ENCODE peak calls at places on chromosomes 12 and 14, in seven cellular contexts. One of them, this sample, is unnamed.

GRCh38 chr12:126932156-126932555 is 1334.8 kb upstream of the TMEM132C start:
- DNase-seq in transverse colon: no peak
- DNase-seq in GM12891: no peak
- DNase-seq in GM23338: no peak
- DNase-seq in spleen: no peak
- DNase-seq in HCT116: no peak
- DNase-seq in H1: no peak
- DNase-seq in this sample: no peak

GRCh38 chr12:68641138-68641537 is 30.4 kb downstream of the RAP1B start:
- DNase-seq in GM23338: no peak
- DNase-seq in spleen: no peak
- DNase-seq in transverse colon: peak
- DNase-seq in HCT116: no peak
- DNase-seq in GM12891: peak
- DNase-seq in H1: no peak
- DNase-seq in this sample: peak

GRCh38 chr14:20782280-20782890 is 1.3 kb downstream of the RNASE6 start:
- DNase-seq in GM23338: peak
- DNase-seq in HCT116: no peak
- DNase-seq in spleen: no peak
- DNase-seq in GM12891: no peak
- DNase-seq in transverse colon: no peak
- DNase-seq in H1: no peak
- DNase-seq in this sample: no peak

GRCh38 chr12:11746940-11747716 is 97.7 kb downstream of the ETV6 start:
- DNase-seq in transverse colon: no peak
- DNase-seq in spleen: no peak
- DNase-seq in GM12891: no peak
- DNase-seq in H1: no peak
- DNase-seq in GM23338: no peak
- DNase-seq in HCT116: no peak
- DNase-seq in this sample: no peak

GRCh38 chr14:36785511-36785910 is 123.9 kb downstream of the PAX9 start:
- DNase-seq in HCT116: no peak
- DNase-seq in H1: no peak
- DNase-seq in GM12891: no peak
- DNase-seq in transverse colon: no peak
- DNase-seq in spleen: no peak
- DNase-seq in GM23338: no peak
- DNase-seq in this sample: no peak

GRCh38 chr12:21775130-21775920 is 819 bp upstream of the KCNJ8 start:
- DNase-seq in GM12891: no peak
- DNase-seq in HCT116: no peak
- DNase-seq in H1: no peak
- DNase-seq in transverse colon: no peak
- DNase-seq in spleen: no peak
- DNase-seq in GM23338: peak
- DNase-seq in this sample: no peak

GRCh38 chr14:52044791-52045522 is 23.9 kb downstream of the NID2 start:
- DNase-seq in GM12891: no peak
- DNase-seq in spleen: no peak
- DNase-seq in GM23338: no peak
- DNase-seq in transverse colon: no peak
- DNase-seq in H1: no peak
- DNase-seq in HCT116: no peak
- DNase-seq in this sample: no peak

GRCh38 chr14:21106506-21107359 is 5.9 kb downstream of the TMEM253 start:
- DNase-seq in H1: peak
- DNase-seq in GM12891: no peak
- DNase-seq in spleen: peak
- DNase-seq in HCT116: peak
- DNase-seq in transverse colon: peak
- DNase-seq in GM23338: peak
- DNase-seq in this sample: no peak

GRCh38 chr14:32217301-32217700 is 14.2 kb upstream of the RNU6-8 start:
- DNase-seq in H1: no peak
- DNase-seq in transverse colon: no peak
- DNase-seq in GM23338: no peak
- DNase-seq in spleen: no peak
- DNase-seq in GM12891: no peak
- DNase-seq in HCT116: no peak
- DNase-seq in this sample: no peak

GRCh38 chr14:92154283-92154942 is 32.6 kb downstream of the CPSF2 start:
- DNase-seq in GM23338: no peak
- DNase-seq in transverse colon: no peak
- DNase-seq in H1: no peak
- DNase-seq in GM12891: no peak
- DNase-seq in HCT116: no peak
- DNase-seq in spleen: no peak
- DNase-seq in this sample: no peak

GRCh38 chr12:116164976-116165425 is 112.5 kb downstream of the MED13L start:
- DNase-seq in HCT116: peak
- DNase-seq in spleen: no peak
- DNase-seq in GM12891: no peak
- DNase-seq in GM23338: no peak
- DNase-seq in H1: no peak
- DNase-seq in transverse colon: no peak
- DNase-seq in this sample: no peak

GRCh38 chr12:116194935-116195431 is 82.5 kb downstream of the MED13L start:
- DNase-seq in GM12891: no peak
- DNase-seq in transverse colon: peak
- DNase-seq in spleen: no peak
- DNase-seq in HCT116: no peak
- DNase-seq in GM23338: no peak
- DNase-seq in H1: no peak
- DNase-seq in this sample: peak

GRCh38 chr12:72282721-72283120 is 10.6 kb downstream of the TRHDE start:
- DNase-seq in GM23338: peak
- DNase-seq in transverse colon: no peak
- DNase-seq in H1: no peak
- DNase-seq in HCT116: no peak
- DNase-seq in spleen: no peak
- DNase-seq in GM12891: no peak
- DNase-seq in this sample: no peak

GRCh38 chr12:10967409-10967808 is 19.3 kb downstream of the TAS2R50 start:
- DNase-seq in GM12891: no peak
- DNase-seq in transverse colon: no peak
- DNase-seq in spleen: no peak
- DNase-seq in GM23338: no peak
- DNase-seq in H1: no peak
- DNase-seq in HCT116: no peak
- DNase-seq in this sample: no peak

GRCh38 chr14:104822821-104823615 is 22.1 kb downstream of the ZBTB42 start:
- DNase-seq in GM23338: no peak
- DNase-seq in spleen: peak
- DNase-seq in GM12891: no peak
- DNase-seq in transverse colon: no peak
- DNase-seq in H1: no peak
- DNase-seq in HCT116: no peak
- DNase-seq in this sample: no peak

GRCh38 chr14:34741840-34742239 is 27.4 kb upstream of the CFL2 start:
- DNase-seq in GM23338: no peak
- DNase-seq in HCT116: no peak
- DNase-seq in GM12891: no peak
- DNase-seq in spleen: no peak
- DNase-seq in H1: no peak
- DNase-seq in transverse colon: no peak
- DNase-seq in this sample: no peak

GRCh38 chr14:102799684-102800562 is 22.7 kb downstream of the TRAF3 start:
- DNase-seq in GM23338: no peak
- DNase-seq in GM12891: no peak
- DNase-seq in H1: no peak
- DNase-seq in spleen: no peak
- DNase-seq in HCT116: no peak
- DNase-seq in transverse colon: no peak
- DNase-seq in this sample: no peak

GRCh38 chr12:106309671-106310313 is 7.3 kb downstream of the TCP11L2 start:
- DNase-seq in HCT116: no peak
- DNase-seq in GM23338: no peak
- DNase-seq in GM12891: no peak
- DNase-seq in transverse colon: no peak
- DNase-seq in H1: no peak
- DNase-seq in spleen: no peak
- DNase-seq in this sample: no peak

GRCh38 chr14:94175403-94176146 is 1.5 kb downstream of the PPP4R4 start:
- DNase-seq in spleen: no peak
- DNase-seq in GM23338: no peak
- DNase-seq in GM12891: no peak
- DNase-seq in HCT116: no peak
- DNase-seq in transverse colon: no peak
- DNase-seq in H1: no peak
- DNase-seq in this sample: no peak

GRCh38 chr14:63362305-63362914 is 43.7 kb upstream of the GPHB5 start:
- DNase-seq in H1: no peak
- DNase-seq in GM23338: no peak
- DNase-seq in GM12891: no peak
- DNase-seq in transverse colon: peak
- DNase-seq in HCT116: no peak
- DNase-seq in spleen: no peak
- DNase-seq in this sample: no peak

GRCh38 chr12:81573228-81573627 is 185.9 kb downstream of the PPFIA2 start:
- DNase-seq in spleen: no peak
- DNase-seq in H1: no peak
- DNase-seq in GM12891: no peak
- DNase-seq in GM23338: peak
- DNase-seq in transverse colon: no peak
- DNase-seq in HCT116: no peak
- DNase-seq in this sample: no peak

GRCh38 chr14:94046696-94047250 is 20.6 kb downstream of the OTUB2 start:
- DNase-seq in H1: no peak
- DNase-seq in spleen: peak
- DNase-seq in GM12891: no peak
- DNase-seq in transverse colon: peak
- DNase-seq in HCT116: no peak
- DNase-seq in GM23338: no peak
- DNase-seq in this sample: no peak

GRCh38 chr12:58419905-58420304 is 478.5 kb downstream of the ATP23 start:
- DNase-seq in transverse colon: no peak
- DNase-seq in GM12891: no peak
- DNase-seq in GM23338: no peak
- DNase-seq in spleen: no peak
- DNase-seq in H1: no peak
- DNase-seq in HCT116: no peak
- DNase-seq in this sample: no peak

GRCh38 chr12:58421990-58422389 is 480.6 kb downstream of the ATP23 start:
- DNase-seq in transverse colon: no peak
- DNase-seq in HCT116: no peak
- DNase-seq in H1: no peak
- DNase-seq in GM23338: no peak
- DNase-seq in spleen: no peak
- DNase-seq in GM12891: no peak
- DNase-seq in this sample: no peak

GRCh38 chr12:58420496-58420895 is 479.1 kb downstream of the ATP23 start:
- DNase-seq in HCT116: no peak
- DNase-seq in GM23338: no peak
- DNase-seq in spleen: no peak
- DNase-seq in H1: no peak
- DNase-seq in transverse colon: no peak
- DNase-seq in GM12891: no peak
- DNase-seq in this sample: no peak

GRCh38 chr12:58424735-58425379 is 483.5 kb downstream of the ATP23 start:
- DNase-seq in spleen: no peak
- DNase-seq in GM12891: no peak
- DNase-seq in GM23338: no peak
- DNase-seq in H1: no peak
- DNase-seq in transverse colon: no peak
- DNase-seq in HCT116: no peak
- DNase-seq in this sample: no peak

GRCh38 chr12:58425481-58426392 is 484.4 kb downstream of the ATP23 start:
- DNase-seq in transverse colon: peak
- DNase-seq in GM23338: peak
- DNase-seq in HCT116: peak
- DNase-seq in spleen: no peak
- DNase-seq in H1: no peak
- DNase-seq in GM12891: no peak
- DNase-seq in this sample: no peak
- TF ChIP-seq POLR2AphosphoS5 in transverse colon: peak
- TF ChIP-seq POLR2AphosphoS5 in GM23338: no peak
- TF ChIP-seq POLR2AphosphoS5 in HCT116: peak
- TF ChIP-seq POLR2AphosphoS5 in spleen: no peak
- TF ChIP-seq POLR2AphosphoS5 in H1: no peak
- TF ChIP-seq POLR2AphosphoS5 in GM12891: no peak
- TF ChIP-seq POLR2AphosphoS5 in this sample: no peak

GRCh38 chr12:63317880-63318279 is 166.9 kb upstream of the AVPR1A start:
- DNase-seq in spleen: no peak
- DNase-seq in GM23338: no peak
- DNase-seq in transverse colon: no peak
- DNase-seq in GM12891: no peak
- DNase-seq in H1: no peak
- DNase-seq in HCT116: no peak
- DNase-seq in this sample: no peak
- TF ChIP-seq POLR2AphosphoS5 in spleen: no peak
- TF ChIP-seq POLR2AphosphoS5 in GM23338: no peak
- TF ChIP-seq POLR2AphosphoS5 in transverse colon: no peak
- TF ChIP-seq POLR2AphosphoS5 in GM12891: no peak
- TF ChIP-seq POLR2AphosphoS5 in H1: no peak
- TF ChIP-seq POLR2AphosphoS5 in HCT116: no peak
- TF ChIP-seq POLR2AphosphoS5 in this sample: no peak

GRCh38 chr12:6332459-6332858 is 9.4 kb downstream of the TNFRSF1A start:
- DNase-seq in GM12891: no peak
- DNase-seq in GM23338: no peak
- DNase-seq in H1: no peak
- DNase-seq in transverse colon: no peak
- DNase-seq in HCT116: no peak
- DNase-seq in spleen: no peak
- DNase-seq in this sample: no peak

GRCh38 chr12:6333566-6333965 is 8.3 kb downstream of the TNFRSF1A start:
- DNase-seq in spleen: peak
- DNase-seq in GM23338: no peak
- DNase-seq in HCT116: no peak
- DNase-seq in transverse colon: no peak
- DNase-seq in H1: no peak
- DNase-seq in GM12891: no peak
- DNase-seq in this sample: no peak

GRCh38 chr12:6330999-6331714 is 10.7 kb downstream of the TNFRSF1A start:
- DNase-seq in spleen: no peak
- DNase-seq in GM23338: no peak
- DNase-seq in GM12891: no peak
- DNase-seq in HCT116: no peak
- DNase-seq in H1: no peak
- DNase-seq in transverse colon: no peak
- DNase-seq in this sample: no peak

GRCh38 chr12:6334359-6334758 is 7.5 kb downstream of the TNFRSF1A start:
- DNase-seq in H1: no peak
- DNase-seq in transverse colon: no peak
- DNase-seq in spleen: no peak
- DNase-seq in HCT116: no peak
- DNase-seq in GM23338: no peak
- DNase-seq in GM12891: no peak
- DNase-seq in this sample: no peak

GRCh38 chr12:6333029-6333428 is 8.8 kb downstream of the TNFRSF1A start:
- DNase-seq in HCT116: no peak
- DNase-seq in transverse colon: no peak
- DNase-seq in GM12891: no peak
- DNase-seq in spleen: peak
- DNase-seq in GM23338: no peak
- DNase-seq in H1: no peak
- DNase-seq in this sample: no peak
- TF ChIP-seq POLR2AphosphoS5 in HCT116: no peak
- TF ChIP-seq POLR2AphosphoS5 in transverse colon: no peak
- TF ChIP-seq POLR2AphosphoS5 in GM12891: no peak
- TF ChIP-seq POLR2AphosphoS5 in spleen: peak
- TF ChIP-seq POLR2AphosphoS5 in GM23338: no peak
- TF ChIP-seq POLR2AphosphoS5 in H1: no peak
- TF ChIP-seq POLR2AphosphoS5 in this sample: no peak

GRCh38 chr12:78229491-78230209 is 399.0 kb downstream of the NAV3 start:
- DNase-seq in HCT116: peak
- DNase-seq in spleen: no peak
- DNase-seq in GM12891: peak
- DNase-seq in GM23338: peak
- DNase-seq in H1: peak
- DNase-seq in transverse colon: peak
- DNase-seq in this sample: no peak
- TF ChIP-seq POLR2AphosphoS5 in HCT116: no peak
- TF ChIP-seq POLR2AphosphoS5 in spleen: no peak
- TF ChIP-seq POLR2AphosphoS5 in GM12891: no peak
- TF ChIP-seq POLR2AphosphoS5 in GM23338: no peak
- TF ChIP-seq POLR2AphosphoS5 in H1: no peak
- TF ChIP-seq POLR2AphosphoS5 in transverse colon: no peak
- TF ChIP-seq POLR2AphosphoS5 in this sample: no peak